ENCODE peak calls at places on chromosomes 3 and 15, in seven cellular contexts. H is right atrium auricular region, J is PC-3, S is uterus, M is upper lobe of left lung, N is astrocyte, R is cardiac fibroblast. U is an unnamed sample.

GRCh38 chr3:23202203-23202920 is 765 bp upstream of the UBE2E2 start:
- DNase-seq in N (peak), S (no peak), R (peak), H (peak), J (peak), M (peak), U (peak)

GRCh38 chr15:28964098-28964497 is 78.3 kb downstream of the APBA2 start:
- DNase-seq in N (no peak), J (no peak), M (no peak), S (no peak), H (no peak), R (no peak), U (no peak)

GRCh38 chr3:186976802-186977201 is 46.5 kb downstream of the ST6GAL1 start:
- DNase-seq in N (peak), J (no peak), H (no peak), R (no peak), M (no peak), S (no peak), U (no peak)

GRCh38 chr3:16917256-16917935 is 32.6 kb downstream of the PLCL2 start:
- DNase-seq in H (no peak), S (no peak), R (no peak), M (no peak), N (peak), J (peak), U (peak)

GRCh38 chr3:50483374-50483773 is 20.1 kb downstream of the CACNA2D2 start:
- DNase-seq in S (no peak), M (no peak), H (no peak), N (no peak), R (no peak), J (no peak), U (no peak)

GRCh38 chr3:34584971-34585370 is 786.5 kb downstream of the PDCD6IP start:
- DNase-seq in N (no peak), R (no peak), M (no peak), J (no peak), H (no peak), S (no peak), U (no peak)

GRCh38 chr3:135907422-135908165 is 57.9 kb upstream of the PPP2R3A start:
- DNase-seq in H (no peak), M (peak), J (peak), R (no peak), S (no peak), N (no peak), U (no peak)

GRCh38 chr15:95760508-95760907 is 570.0 kb upstream of the NR2F2 start:
- DNase-seq in H (no peak), J (peak), M (no peak), R (peak), N (no peak), S (no peak), U (peak)

GRCh38 chr15:79513916-79514315 is 81.8 kb downstream of the MINAR1 start:
- DNase-seq in M (no peak), J (no peak), S (no peak), N (no peak), R (no peak), H (no peak), U (no peak)

GRCh38 chr3:15326037-15326436 is 6.3 kb downstream of the SH3BP5 start:
- DNase-seq in R (no peak), N (no peak), H (no peak), S (no peak), M (no peak), J (peak), U (no peak)

GRCh38 chr15:85749261-85750151 is 45.2 kb downstream of the KLHL25 start:
- DNase-seq in R (peak), S (peak), J (no peak), M (no peak), H (peak), N (no peak), U (no peak)

GRCh38 chr3:146813496-146813895 is 208.3 kb upstream of the PLSCR5 start:
- DNase-seq in N (peak), R (no peak), H (no peak), S (no peak), M (no peak), J (no peak), U (no peak)

GRCh38 chr15:40511093-40511471 is 40.3 kb downstream of the CHST14 start:
- DNase-seq in M (no peak), J (no peak), H (no peak), N (no peak), S (no peak), R (no peak), U (no peak)

GRCh38 chr15:93929375-93930094 is 301.8 kb upstream of the MCTP2 start:
- DNase-seq in J (no peak), R (peak), N (peak), S (peak), M (no peak), H (peak), U (peak)

GRCh38 chr3:42071720-42072582 is 19.2 kb upstream of the TRAK1 start:
- DNase-seq in S (peak), N (peak), R (peak), J (peak), H (no peak), M (peak), U (peak)

GRCh38 chr15:67303490-67304363 is 49.1 kb downstream of the IQCH start:
- DNase-seq in J (peak), M (no peak), R (peak), N (peak), S (no peak), H (no peak), U (peak)

GRCh38 chr3:38281895-38282686 is at the start of gene SLC22A14:
- DNase-seq in M (no peak), R (no peak), N (no peak), S (no peak), J (peak), H (no peak), U (no peak)

GRCh38 chr3:16243706-16244490 is 20.8 kb downstream of the DPH3 start:
- DNase-seq in M (no peak), N (peak), H (no peak), R (peak), J (peak), S (no peak), U (peak)

GRCh38 chr15:42100021-42100800 is 5.8 kb upstream of the PLA2G4D start:
- DNase-seq in J (peak), N (no peak), M (peak), S (no peak), H (peak), R (no peak), U (peak)

GRCh38 chr15:60340207-60340921 is 57.4 kb downstream of the ANXA2 start:
- DNase-seq in M (no peak), J (no peak), H (no peak), N (no peak), R (no peak), S (no peak), U (peak)

GRCh38 chr3:129121016-129121791 is 400 bp downstream of the RAB43 start:
- DNase-seq in M (no peak), R (no peak), N (no peak), S (peak), J (no peak), H (peak), U (no peak)

GRCh38 chr3:147412491-147412916 is 3.3 kb downstream of the ZIC1 start:
- DNase-seq in R (no peak), J (no peak), N (no peak), H (no peak), M (no peak), S (no peak), U (no peak)

GRCh38 chr15:41967506-41968206 is 4.7 kb downstream of the EHD4 start:
- DNase-seq in J (no peak), M (peak), N (peak), R (peak), S (no peak), H (peak), U (no peak)

GRCh38 chr15:41879321-41879845 is 14.5 kb downstream of the SPTBN5 start:
- DNase-seq in J (no peak), N (no peak), S (no peak), R (no peak), H (no peak), M (no peak), U (no peak)

GRCh38 chr3:37145607-37146006 is 28.8 kb downstream of the LRRFIP2 start:
- DNase-seq in N (no peak), M (no peak), H (no peak), S (no peak), R (peak), J (no peak), U (no peak)

GRCh38 chr15:34217587-34218225 is 7.1 kb upstream of the EMC4 start:
- DNase-seq in S (no peak), M (no peak), J (peak), H (no peak), R (no peak), N (peak), U (peak)

GRCh38 chr3:39423571-39423970 is 17.1 kb downstream of the RPSA start:
- DNase-seq in S (no peak), M (no peak), J (no peak), R (no peak), H (no peak), N (no peak), U (no peak)

GRCh38 chr3:174495928-174496327 is 363.2 kb upstream of the NAALADL2 start:
- DNase-seq in H (no peak), J (no peak), S (no peak), N (no peak), R (no peak), M (no peak), U (no peak)

GRCh38 chr3:42123012-42123581 is 31.9 kb downstream of the TRAK1 start:
- DNase-seq in M (no peak), H (no peak), N (no peak), J (peak), S (no peak), R (peak), U (peak)

GRCh38 chr15:66115568-66116206 is 137.9 kb downstream of the MEGF11 start:
- DNase-seq in H (no peak), S (no peak), N (no peak), R (no peak), M (no peak), J (no peak), U (no peak)

GRCh38 chr15:62549345-62549970 is 384.4 kb upstream of the C2CD4B start:
- DNase-seq in S (no peak), R (peak), N (no peak), J (peak), H (no peak), M (no peak), U (peak)

GRCh38 chr3:84906065-84906464 is 52.7 kb upstream of the CADM2 start:
- DNase-seq in R (no peak), N (no peak), S (no peak), H (no peak), M (no peak), J (no peak), U (no peak)

GRCh38 chr15:43939070-43939469 is 112.3 kb downstream of the WDR76 start:
- DNase-seq in R (peak), H (no peak), M (no peak), J (peak), S (no peak), N (no peak), U (peak)
- TF ChIP-seq CTCF in R (peak), H (no peak), M (peak), J (peak), S (no peak), N (peak), U (peak)

DNA sequence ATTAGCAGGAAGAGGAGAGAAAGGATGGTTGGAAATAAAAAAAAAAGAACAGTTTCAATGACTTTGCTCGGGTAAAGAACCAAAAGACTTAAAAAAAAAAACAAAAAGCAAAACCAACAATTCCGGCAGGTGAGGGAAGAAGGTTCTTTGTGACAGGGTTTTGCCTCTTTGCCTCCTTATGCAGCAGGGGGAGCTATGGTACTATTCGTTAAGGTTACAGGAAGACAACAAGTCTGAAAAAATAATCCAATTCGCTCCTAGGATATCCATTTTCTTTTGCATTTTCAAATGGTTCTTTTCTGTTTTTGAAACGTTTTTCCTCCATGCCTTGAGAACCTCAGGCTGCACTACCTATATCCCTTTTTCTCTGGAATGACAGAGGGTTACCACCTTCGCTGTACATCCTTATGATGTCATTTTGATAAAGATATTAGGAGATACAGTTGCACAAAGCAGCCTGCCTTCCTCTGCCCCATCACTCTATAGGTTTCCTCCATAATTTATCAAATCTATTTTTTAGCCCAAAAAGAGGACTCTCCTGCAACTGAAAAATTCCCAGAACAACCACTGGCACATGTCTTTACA is 55.0 kb downstream of the CFAP20DC start:
- DNase-seq in J (peak), M (no peak), H (no peak), S (no peak), R (peak), N (peak), U (peak)
- TF ChIP-seq CTCF in J (peak), M (peak), H (peak), S (peak), R (peak), N (peak), U (peak)

DNA sequence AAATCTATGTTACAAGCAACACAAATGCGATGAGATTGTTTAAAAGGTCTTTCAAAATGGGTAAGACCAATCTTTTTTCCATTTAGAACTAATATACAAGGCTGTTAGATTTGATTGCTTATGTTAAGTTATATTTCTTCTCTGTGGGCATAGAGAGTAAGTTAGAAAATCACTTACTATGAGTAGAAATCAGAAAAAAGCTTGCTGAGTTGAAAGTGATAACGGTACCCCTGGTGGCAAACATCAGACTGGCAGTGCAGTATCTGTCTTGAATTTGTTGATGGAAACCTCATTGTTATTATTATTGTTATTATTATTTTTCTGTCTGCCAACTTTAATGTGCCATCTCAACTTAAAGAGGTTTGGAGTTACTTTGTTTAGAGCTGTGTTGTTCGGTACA is 12.4 kb downstream of the CLDN11 start:
- DNase-seq in R (no peak), M (no peak), N (no peak), J (no peak), S (no peak), H (no peak), U (no peak)
- TF ChIP-seq CTCF in R (peak), M (no peak), N (no peak), J (no peak), S (no peak), H (no peak), U (no peak)

GRCh38 chr15:51226813-51227212 is 111.6 kb downstream of the CYP19A1 start:
- DNase-seq in H (no peak), J (no peak), M (no peak), N (no peak), R (no peak), S (no peak), U (no peak)

GRCh38 chr15:51227967-51228783 is 110.2 kb downstream of the CYP19A1 start:
- DNase-seq in N (peak), S (no peak), J (peak), M (peak), H (peak), R (peak), U (peak)

GRCh38 chr15:51232581-51232980 is 105.8 kb downstream of the CYP19A1 start:
- DNase-seq in N (no peak), R (no peak), M (no peak), J (no peak), S (no peak), H (no peak), U (no peak)

GRCh38 chr15:51234181-51234927 is 104.0 kb downstream of the CYP19A1 start:
- DNase-seq in H (no peak), J (no peak), R (no peak), S (no peak), M (no peak), N (no peak), U (no peak)

DNA sequence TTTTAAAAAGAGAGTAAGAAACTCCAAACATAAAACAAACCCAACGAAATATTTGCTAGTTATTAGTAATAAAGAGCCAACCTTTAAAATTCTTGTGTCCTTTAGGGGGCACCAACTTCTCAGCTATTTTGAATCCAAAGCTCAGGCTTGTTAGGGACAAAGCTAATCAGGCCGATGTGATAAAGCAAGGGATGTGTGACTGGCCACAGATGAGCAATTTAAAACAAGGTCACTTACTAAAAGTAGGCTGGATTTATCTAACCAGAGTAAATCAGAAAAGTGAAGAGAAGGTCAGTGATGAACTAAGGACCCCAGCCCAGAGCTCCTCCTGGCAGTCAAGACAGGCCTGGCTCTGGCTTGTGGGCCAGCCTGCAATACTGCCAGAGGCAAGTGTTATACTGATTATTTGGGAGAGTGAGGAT is 108.5 kb downstream of the CYP19A1 start:
- DNase-seq in H (no peak), M (no peak), J (peak), R (peak), S (no peak), N (peak), U (no peak)
- TF ChIP-seq CTCF in H (no peak), M (no peak), J (peak), R (peak), S (peak), N (peak), U (no peak)

DNA sequence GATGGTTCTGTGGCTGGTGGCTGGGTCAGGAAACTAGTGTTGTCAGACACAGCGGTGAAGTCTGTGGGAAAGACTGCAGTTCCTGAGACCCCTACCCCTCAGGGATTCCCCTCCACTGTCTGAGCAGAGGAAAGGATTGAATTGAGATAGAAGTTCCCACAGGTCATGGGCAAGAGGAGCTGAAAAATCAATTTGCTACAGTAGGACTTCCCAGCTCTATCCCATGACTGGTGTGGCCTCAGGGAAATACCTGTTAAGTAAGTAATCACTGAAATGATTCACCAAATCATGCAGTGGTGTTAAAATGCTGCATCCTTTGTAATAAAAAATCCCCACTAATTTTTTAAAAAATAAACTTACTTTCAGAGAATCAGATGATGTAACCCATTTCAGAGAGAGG is 45.0 kb upstream of the SPRED1 start:
- DNase-seq in N (peak), R (no peak), M (no peak), J (peak), H (no peak), S (no peak), U (peak)
- TF ChIP-seq CTCF in N (no peak), R (no peak), M (no peak), J (no peak), H (no peak), S (no peak), U (no peak)

DNA sequence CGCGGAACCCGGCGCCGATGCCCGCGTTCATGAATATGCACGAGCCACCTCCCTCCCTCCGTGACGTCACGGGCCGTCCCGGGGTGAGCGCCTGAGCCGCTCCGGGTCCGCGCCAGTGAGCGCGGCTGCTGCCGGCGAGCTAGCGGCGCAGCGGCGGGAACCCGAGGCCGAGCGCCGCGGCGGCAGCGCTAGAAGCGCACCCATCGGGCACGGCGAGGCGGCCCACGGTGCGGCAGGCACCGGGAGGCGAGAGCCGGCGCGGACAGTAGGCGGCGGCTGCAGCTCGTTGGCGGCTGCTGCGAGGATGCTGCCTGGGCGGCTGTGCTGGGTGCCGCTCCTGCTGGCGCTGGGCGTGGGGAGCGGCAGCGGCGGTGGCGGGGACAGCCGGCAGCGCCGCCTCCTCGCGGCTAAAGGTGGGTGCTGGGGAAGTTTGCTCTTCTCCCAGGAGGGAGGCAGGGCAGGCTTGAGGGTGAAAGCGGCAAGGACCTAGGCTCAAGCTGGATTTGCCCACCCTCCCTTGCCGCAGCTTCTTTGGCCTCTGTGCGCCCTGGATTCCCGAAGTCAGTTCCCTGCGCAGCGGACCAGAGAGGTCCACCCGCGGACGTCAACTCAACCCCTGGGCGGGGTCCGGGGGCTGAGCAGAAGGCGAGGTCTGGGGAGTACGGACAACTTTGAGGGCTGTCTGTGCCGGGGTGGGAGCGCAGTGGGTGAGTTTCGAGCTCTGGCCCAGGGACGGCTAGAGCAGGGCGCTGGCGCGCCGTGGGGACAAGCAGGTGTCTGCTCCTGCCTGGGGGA is at the start of gene CLSTN2:
- DNase-seq in J (no peak), M (peak), H (peak), S (peak), R (peak), N (peak), U (no peak)
- TF ChIP-seq CTCF in J (no peak), M (peak), H (no peak), S (peak), R (no peak), N (no peak), U (no peak)

U was measured in MCF 10A.